ENCODE peak calls at places on chromosomes 5 and 9, in nine cellular contexts. J is effector CD4-positive, alpha-beta T cell; H is IMR-90; R is stimulated activated CD8-positive, alpha-beta memory T cell treated with anti-CD3 and anti-CD28 coated beads, Interleukin-7, amount 100 ng/mL, for 24 hours; C is DMS 273 treated with DMSO at 0.1 percent for 48 hours; T is endothelial cell; K is substantia nigra; U is activated T-helper 2 cell treated with anti-CD3 and anti-CD28 coated beads, Interferon-gamma antibody, Interleukin-2, Interleukin-4, amounts not matched to agents 10 μg/mL and 5 μg/mL and 100 μg/mL, durations not matched to agents 14 hours and 24 hours and 36 hours; O is retina. E is an unnamed sample.

GRCh38 chr9:82116538-82116937 is 128.0 kb downstream of the SPATA31D1 start:
- DNase-seq in J (no peak), H (no peak), R (no peak), C (no peak), T (no peak), K (no peak), U (no peak), O (no peak), E (no peak)

GRCh38 chr5:497090-497489 is 27.2 kb downstream of the SLC9A3 start:
- DNase-seq in J (no peak), H (no peak), R (no peak), C (no peak), T (no peak), K (no peak), U (no peak), O (no peak), E (no peak)

GRCh38 chr9:8821910-8822666 is 1022.5 kb upstream of the DMAC1 start:
- DNase-seq in J (no peak), H (no peak), R (no peak), C (no peak), T (no peak), K (no peak), U (no peak), O (no peak), E (no peak)

GRCh38 chr9:1729631-1730030 is 285.5 kb upstream of the SMARCA2 start:
- DNase-seq in J (no peak), H (no peak), R (no peak), C (no peak), T (no peak), K (no peak), U (no peak), O (no peak), E (peak)

GRCh38 chr9:100281676-100282387 is 70.9 kb downstream of the TEX10 start:
- DNase-seq in J (no peak), H (no peak), R (no peak), C (no peak), T (no peak), K (no peak), U (no peak), O (no peak), E (peak)

GRCh38 chr9:33167084-33167948 is at the start of gene B4GALT1:
- DNase-seq in J (peak), H (peak), R (peak), C (peak), T (peak), K (peak), U (peak), O (peak), E (peak)

GRCh38 chr9:118455259-118455658 is 751.1 kb downstream of the TLR4 start:
- DNase-seq in J (no peak), H (no peak), R (no peak), C (no peak), T (no peak), K (no peak), U (no peak), O (no peak), E (no peak)

GRCh38 chr5:173341911-173342535 is 13.8 kb upstream of the STC2 start:
- DNase-seq in J (no peak), H (no peak), R (no peak), C (no peak), T (no peak), K (no peak), U (no peak), O (no peak), E (no peak)

GRCh38 chr9:108786756-108787663 is 68.8 kb downstream of the ACTL7B start:
- DNase-seq in J (no peak), H (peak), R (no peak), C (no peak), T (no peak), K (no peak), U (no peak), O (peak), E (peak)

GRCh38 chr9:136010615-136011341 is 49.6 kb upstream of the UBAC1 start:
- DNase-seq in J (no peak), H (no peak), R (no peak), C (no peak), T (peak), K (no peak), U (no peak), O (peak), E (no peak)

GRCh38 chr9:28053378-28053777 is 480.1 kb upstream of the C9orf72 start:
- DNase-seq in J (no peak), H (no peak), R (no peak), C (no peak), T (no peak), K (no peak), U (no peak), O (no peak), E (peak)

GRCh38 chr5:28226407-28226806 is 1188.0 kb upstream of the CDH9 start:
- DNase-seq in J (no peak), H (no peak), R (no peak), C (no peak), T (no peak), K (no peak), U (no peak), O (no peak), E (no peak)

GRCh38 chr9:111074395-111074794 is 36.1 kb upstream of the LPAR1 start:
- DNase-seq in J (no peak), H (no peak), R (no peak), C (no peak), T (no peak), K (no peak), U (no peak), O (no peak), E (peak)

GRCh38 chr9:68522126-68522525 is 18.6 kb downstream of the TMEM252 start:
- DNase-seq in J (no peak), H (no peak), R (no peak), C (no peak), T (no peak), K (no peak), U (no peak), O (no peak), E (no peak)

GRCh38 chr9:96075757-96076156 is 200.3 kb downstream of the ERCC6L2 start:
- DNase-seq in J (no peak), H (no peak), R (no peak), C (no peak), T (no peak), K (no peak), U (no peak), O (no peak), E (no peak)

GRCh38 chr5:77180167-77181081 is 30.1 kb upstream of the PDE8B start:
- DNase-seq in J (no peak), H (no peak), R (no peak), C (no peak), T (peak), K (no peak), U (no peak), O (peak), E (no peak)

GRCh38 chr9:27618066-27618465 is 44.8 kb upstream of the C9orf72 start:
- DNase-seq in J (no peak), H (no peak), R (no peak), C (no peak), T (no peak), K (no peak), U (no peak), O (no peak), E (peak)

GRCh38 chr5:67115238-67115637 is 81.4 kb downstream of the CD180 start:
- DNase-seq in J (no peak), H (no peak), R (no peak), C (no peak), T (no peak), K (no peak), U (no peak), O (peak), E (no peak)

GRCh38 chr5:158917731-158918130 is 182.0 kb downstream of the EBF1 start:
- DNase-seq in J (no peak), H (no peak), R (no peak), C (no peak), T (no peak), K (no peak), U (no peak), O (no peak), E (no peak)

GRCh38 chr9:27437652-27438373 is 86.3 kb upstream of the IFNK start:
- DNase-seq in J (no peak), H (no peak), R (no peak), C (no peak), T (no peak), K (no peak), U (no peak), O (peak), E (no peak)